ENCODE peak calls at places on chromosomes 4 and X, in four cellular contexts. Y is omental fat pad, R is SW480, J is GM03348. H is an unnamed sample.

GRCh38 chr4:138555584-138555983 is 313.4 kb upstream of the SLC7A11 start:
- DNase-seq in Y (no peak), R (no peak), J (no peak), H (peak; percentile 1)

GRCh38 chr4:120965938-120966337 is 43.4 kb upstream of the PRDM5 start:
- DNase-seq in J (no peak), R (no peak), Y (no peak), H (no peak)

GRCh38 chr4:123363729-123364128 is 32.9 kb upstream of the SPRY1 start:
- DNase-seq in R (no peak), Y (no peak), J (no peak), H (no peak)

GRCh38 chrX:136710324-136710951 is 62.5 kb downstream of the CD40LG start:
- DNase-seq in R (no peak), Y (no peak), J (no peak), H (peak; percentile 26)

GRCh38 chrX:119147486-119147885 is 19.9 kb upstream of the KIAA1210 start:
- DNase-seq in R (no peak), J (no peak), Y (no peak), H (no peak)

GRCh38 chrX:18272222-18272621 is 51.5 kb upstream of the BEND2 start:
- DNase-seq in R (no peak), Y (no peak), J (no peak), H (no peak)

GRCh38 chrX:120468071-120468470 is 1.0 kb downstream of the LAMP2 start:
- DNase-seq in Y (no peak), J (no peak), R (no peak), H (no peak)

GRCh38 chr4:86344127-86344526 is 15.7 kb downstream of the MAPK10 start:
- DNase-seq in Y (no peak), R (no peak), J (no peak), H (no peak)

GRCh38 chrX:7828594-7828993 is 14.4 kb upstream of the VCX start:
- DNase-seq in J (no peak), Y (no peak), R (no peak), H (no peak)

GRCh38 chrX:103565752-103566151 is 19.6 kb upstream of the TCEAL4 start:
- DNase-seq in Y (no peak), R (no peak), J (peak; percentile 31), H (peak; percentile 4)

GRCh38 chr4:6534618-6535328 is 40.2 kb upstream of the MAN2B2 start:
- DNase-seq in J (no peak), R (no peak), Y (no peak), H (no peak)

GRCh38 chr4:165355900-165356300 is 22.9 kb upstream of the CPE start:
- DNase-seq in R (no peak), J (peak; percentile 23), Y (no peak), H (peak; percentile 40)

GRCh38 chr4:3334316-3334715 is 41.5 kb downstream of the RGS12 start:
- DNase-seq in J (no peak), Y (no peak), R (no peak), H (no peak)

GRCh38 chrX:25003066-25003849 is 12.5 kb downstream of the ARX start:
- DNase-seq in Y (no peak), R (no peak), J (no peak), H (no peak)

GRCh38 chr4:90670183-90670582 is 543.0 kb downstream of the CCSER1 start:
- DNase-seq in R (no peak), J (no peak), Y (no peak), H (no peak)

GRCh38 chr4:28229092-28229491 is 1368.5 kb downstream of the STIM2 start:
- DNase-seq in R (no peak), Y (no peak), J (peak; percentile 42), H (peak; percentile 14)

GRCh38 chrX:119880076-119880475 is 8.4 kb downstream of the NDUFA1 start:
- DNase-seq in J (no peak), R (no peak), Y (no peak), H (no peak)

GRCh38 chr4:108030332-108030731 is 40.6 kb downstream of the HADH start:
- DNase-seq in Y (no peak), R (peak; percentile 42), J (peak; percentile 79), H (peak; percentile 53)

GRCh38 chrX:41919870-41920269 is 3.5 kb downstream of the CASK start:
- DNase-seq in J (no peak), Y (no peak), R (no peak), H (no peak)

GRCh38 chr4:138576684-138577083 is 334.5 kb upstream of the SLC7A11 start:
- DNase-seq in J (peak; percentile 16), Y (no peak), R (peak; percentile 35), H (peak; percentile 40)

H was measured in fibroblast of the conjunctiva.